ENCODE peak calls at places on chromosomes 4 and X, in six cellular contexts. G, N, F, E, I and Q are unnamed samples.
A peak's percentile ranks its signal among the peaks of the same experiment; 100 is the strongest.

GRCh38 chr4:144350706-144351105 is 210.2 kb upstream of the GYPA start:
- DNase-seq in G (no peak), N (no peak), F (no peak), E (no peak), I (no peak), Q (no peak)

GRCh38 chr4:8348071-8348470 is 78.5 kb downstream of the HTRA3 start:
- DNase-seq in G (no peak), N (no peak), F (peak; percentile 85), E (no peak), I (no peak), Q (peak; percentile 87)

GRCh38 chrX:150926791-150927190 is 28.3 kb upstream of the CD99L2 start:
- DNase-seq in G (no peak), N (no peak), F (no peak), E (peak; percentile 58), I (no peak), Q (no peak)

GRCh38 chrX:104411800-104412199 is 154.2 kb upstream of the IL1RAPL2 start:
- DNase-seq in G (no peak), N (no peak), F (no peak), E (no peak), I (no peak), Q (no peak)

GRCh38 chr4:764405-765169 is 59.0 kb downstream of the PCGF3 start:
- DNase-seq in G (no peak), N (no peak), F (no peak), E (no peak), I (no peak), Q (peak; percentile 39)

GRCh38 chrX:5306654-5307121 is 922.0 kb downstream of the NLGN4X start:
- DNase-seq in G (no peak), N (no peak), F (peak; percentile 92), E (peak; percentile 1), I (no peak), Q (peak; percentile 45)

GRCh38 chr4:74480267-74480666 is 35.3 kb downstream of the AREG start:
- DNase-seq in G (no peak), N (no peak), F (no peak), E (no peak), I (no peak), Q (no peak)

GRCh38 chr4:65893311-65893710 is 223.0 kb upstream of the EPHA5 start:
- DNase-seq in G (no peak), N (no peak), F (no peak), E (no peak), I (no peak), Q (no peak)

GRCh38 chr4:101065935-101066485 is 281.3 kb downstream of the PPP3CA start:
- DNase-seq in G (no peak), N (no peak), F (no peak), E (no peak), I (no peak), Q (no peak)

GRCh38 chr4:87851332-87851731 is 18.6 kb downstream of the MEPE start:
- DNase-seq in G (no peak), N (no peak), F (peak; percentile 95), E (no peak), I (no peak), Q (peak; percentile 89)

GRCh38 chrX:108396986-108397385 is 41.2 kb downstream of the COL4A6 start:
- DNase-seq in G (no peak), N (no peak), F (no peak), E (no peak), I (no peak), Q (no peak)

GRCh38 chrX:18643243-18643642 is 28.7 kb downstream of the RS1 start:
- DNase-seq in G (no peak), N (no peak), F (no peak), E (no peak), I (no peak), Q (no peak)

GRCh38 chr4:86181585-86181984 is 178.3 kb downstream of the MAPK10 start:
- DNase-seq in G (no peak), N (no peak), F (no peak), E (no peak), I (no peak), Q (no peak)

GRCh38 chr4:94390804-94391410 is 48.3 kb upstream of the HPGDS start:
- DNase-seq in G (no peak), N (no peak), F (no peak), E (peak; percentile 7), I (no peak), Q (peak; percentile 3)

GRCh38 chr4:82753725-82754410 is 44.7 kb downstream of the SCD5 start:
- DNase-seq in G (no peak), N (peak; percentile 63), F (no peak), E (no peak), I (no peak), Q (no peak)

GRCh38 chr4:158033416-158033863 is 139.4 kb downstream of the GASK1B start:
- DNase-seq in G (no peak), N (no peak), F (peak; percentile 80), E (no peak), I (no peak), Q (no peak)

GRCh38 chr4:8503801-8504200 is 63.2 kb downstream of the TRMT44 start:
- DNase-seq in G (no peak), N (no peak), F (no peak), E (peak; percentile 11), I (no peak), Q (no peak)

GRCh38 chr4:114265342-114265741 is 285.9 kb upstream of the ARSJ start:
- DNase-seq in G (no peak), N (no peak), F (no peak), E (no peak), I (no peak), Q (no peak)

GRCh38 chr4:183987987-183988392 is 82.9 kb downstream of the STOX2 start:
- DNase-seq in G (peak; percentile 40), N (no peak), F (peak; percentile 88), E (peak; percentile 76), I (no peak), Q (peak; percentile 86)

GRCh38 chr4:75916091-75916661 is 13.9 kb upstream of the PPEF2 start:
- DNase-seq in G (no peak), N (no peak), F (peak; percentile 15), E (peak; percentile 38), I (peak; percentile 11), Q (peak; percentile 55)

GRCh38 chrX:122269243-122269781 is 914.8 kb upstream of the GRIA3 start:
- DNase-seq in G (no peak), N (no peak), F (peak; percentile 12), E (no peak), I (no peak), Q (no peak)

GRCh38 chr4:127055349-127055748 is 577.4 kb upstream of the INTU start:
- DNase-seq in G (peak; percentile 9), N (no peak), F (no peak), E (peak; percentile 14), I (no peak), Q (no peak)

GRCh38 chrX:46444011-46444410 is 101.2 kb downstream of the ZNF674 start:
- DNase-seq in G (peak; percentile 65), N (no peak), F (peak; percentile 85), E (no peak), I (no peak), Q (peak; percentile 84)

GRCh38 chr4:14539246-14539645 is 463.0 kb upstream of the CPEB2 start:
- DNase-seq in G (no peak), N (no peak), F (no peak), E (no peak), I (no peak), Q (no peak)